ENCODE peak calls at places on chromosomes 16 and 17, in nine cellular contexts. E, R, U, T, P, Q, X, K and C are unnamed samples.

GRCh38 chr16:79845734-79846135 is 245.2 kb upstream of the MAF start:
- DNase-seq in U (no peak), Q (no peak), E (no peak), P (no peak), X (no peak), R (no peak), T (no peak), K (no peak), C (no peak)

GRCh38 chr16:89484923-89485679 is 5.3 kb downstream of the ANKRD11 start:
- DNase-seq in T (peak; percentile 46), R (no peak), U (no peak), K (no peak), Q (no peak), X (no peak), P (no peak), E (no peak), C (peak; percentile 50)

GRCh38 chr17:48568499-48569259 is 9.5 kb downstream of the HOXB4 start:
- DNase-seq in U (peak; percentile 48), P (no peak), X (no peak), R (no peak), Q (no peak), K (no peak), T (no peak), E (no peak), C (no peak)

GRCh38 chr17:18370761-18371160 is 6.8 kb upstream of the EVPLL start:
- DNase-seq in U (no peak), R (no peak), P (no peak), T (no peak), E (no peak), Q (no peak), K (no peak), X (no peak), C (no peak)

GRCh38 chr17:29291163-29291752 is 2.7 kb downstream of the NUFIP2 start:
- DNase-seq in P (no peak), T (peak; percentile 73), Q (peak; percentile 48), U (no peak), X (no peak), E (no peak), R (peak; percentile 75), K (no peak), C (peak; percentile 80)

GRCh38 chr17:5823219-5823618 is 238.9 kb upstream of the NLRP1 start:
- DNase-seq in U (no peak), T (no peak), P (no peak), K (no peak), E (no peak), R (peak; percentile 59), X (no peak), Q (no peak), C (no peak)

GRCh38 chr17:65173284-65173793 is 36.2 kb downstream of the RGS9 start:
- DNase-seq in Q (peak; percentile 5), U (peak; percentile 53), K (peak; percentile 22), X (no peak), P (no peak), R (peak; percentile 78), T (no peak), E (no peak), C (peak; percentile 59)

GRCh38 chr17:79573196-79573929 is 37.5 kb downstream of the RBFOX3 start:
- DNase-seq in R (peak; percentile 16), E (no peak), Q (no peak), X (no peak), U (no peak), P (peak; percentile 29), K (no peak), T (no peak), C (no peak)

GRCh38 chr17:12180644-12181261 is 160.1 kb downstream of the MAP2K4 start:
- DNase-seq in U (no peak), Q (peak; percentile 30), P (no peak), X (no peak), E (no peak), T (peak; percentile 44), K (no peak), R (peak; percentile 74), C (peak; percentile 40)

GRCh38 chr17:80352216-80352895 is 62.6 kb upstream of the ENDOV start:
- DNase-seq in K (no peak), R (no peak), Q (no peak), P (no peak), E (no peak), X (no peak), U (peak; percentile 32), T (no peak), C (no peak)

GRCh38 chr16:11560701-11561439 is 25.8 kb downstream of the LITAF start:
- DNase-seq in P (no peak), K (no peak), E (no peak), R (no peak), X (no peak), U (no peak), Q (no peak), T (no peak), C (peak; percentile 33)

GRCh38 chr17:41687828-41688640 is 651 bp upstream of the EIF1 start:
- DNase-seq in R (peak; percentile 46), T (peak; percentile 59), K (peak; percentile 42), Q (peak; percentile 54), E (no peak), X (no peak), U (peak; percentile 51), P (peak; percentile 64), C (peak; percentile 63)

GRCh38 chr17:45942284-45942683 is 47.9 kb downstream of the MAPT start:
- DNase-seq in R (no peak), X (no peak), Q (peak; percentile 41), P (no peak), T (no peak), U (no peak), K (peak; percentile 81), E (no peak), C (no peak)

GRCh38 chr17:73643012-73643845 is 1.0 kb downstream of the SDK2 start:
- DNase-seq in U (peak; percentile 63), Q (peak; percentile 26), T (no peak), R (peak; percentile 17), K (peak; percentile 34), P (no peak), X (peak; percentile 80), E (no peak), C (no peak)

GRCh38 chr16:21190013-21190412 is 21.4 kb downstream of the ZP2 start:
- DNase-seq in Q (no peak), X (no peak), R (no peak), K (no peak), E (no peak), U (no peak), T (no peak), P (no peak), C (no peak)

DNA sequence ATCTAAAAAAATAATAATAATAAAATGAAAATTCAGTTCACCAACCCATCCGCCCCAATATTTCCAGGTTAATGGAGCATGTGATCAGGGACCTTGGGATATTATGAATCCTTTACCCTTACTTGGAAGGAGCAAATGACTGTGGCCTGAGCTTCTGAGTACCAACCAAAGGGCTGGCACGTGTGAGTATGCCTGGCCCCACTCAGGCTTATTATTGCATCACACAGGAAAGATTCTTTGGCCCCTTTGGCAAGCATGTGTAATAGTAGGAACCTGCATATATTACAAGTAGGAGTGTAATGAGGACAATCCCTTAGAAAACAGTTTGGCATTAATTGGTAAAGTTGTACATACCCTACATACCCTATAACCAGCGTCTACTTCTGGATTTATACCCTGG is 7.2 kb upstream of the C17orf78 start:
- DNase-seq in Q (no peak), P (no peak), E (no peak), K (no peak), U (no peak), T (no peak), R (no peak), X (no peak), C (no peak)
- H3K4me1 ChIP-seq in Q (no peaks in the 10 kb centered on the region), P (no peaks in the 10 kb centered on the region), E (no peaks in the 10 kb centered on the region), K (no peaks in the 10 kb centered on the region), U (no peaks in the 10 kb centered on the region), T (no peaks in the 10 kb centered on the region), R (no peaks in the 10 kb centered on the region), X (no peaks in the 10 kb centered on the region), C (no peaks in the 10 kb centered on the region)

DNA sequence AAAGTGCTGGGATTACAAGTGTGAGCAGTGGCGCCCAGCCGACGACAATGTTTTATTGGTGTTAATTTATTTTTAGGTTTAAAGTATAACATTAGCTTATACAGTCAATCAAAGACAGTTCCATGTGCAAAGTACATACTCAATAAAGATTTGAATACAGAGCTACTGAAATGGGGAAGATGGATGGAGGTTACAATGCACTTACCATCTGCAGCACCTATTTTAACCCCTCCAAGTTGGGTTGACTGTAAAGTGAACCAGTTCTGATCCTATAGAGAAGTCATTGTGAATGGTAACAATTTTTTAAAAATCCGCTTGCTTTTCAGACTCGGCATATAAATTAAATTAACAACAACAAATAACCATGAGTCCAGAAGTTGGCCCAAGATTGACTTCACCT is 679 bp upstream of the PSKH1 start:
- DNase-seq in Q (no peak), R (no peak), K (no peak), E (no peak), P (no peak), T (no peak), U (no peak), X (no peak), C (no peak)
- H3K9me3 ChIP-seq in Q (no peaks in the 10 kb centered on the region), R (no peaks in the 10 kb centered on the region), K (no peaks in the 10 kb centered on the region), E (no peaks in the 10 kb centered on the region), P (no peaks in the 10 kb centered on the region), T (no peaks in the 10 kb centered on the region), U (no peaks in the 10 kb centered on the region), X (no peaks in the 10 kb centered on the region), C (no peaks in the 10 kb centered on the region)

DNA sequence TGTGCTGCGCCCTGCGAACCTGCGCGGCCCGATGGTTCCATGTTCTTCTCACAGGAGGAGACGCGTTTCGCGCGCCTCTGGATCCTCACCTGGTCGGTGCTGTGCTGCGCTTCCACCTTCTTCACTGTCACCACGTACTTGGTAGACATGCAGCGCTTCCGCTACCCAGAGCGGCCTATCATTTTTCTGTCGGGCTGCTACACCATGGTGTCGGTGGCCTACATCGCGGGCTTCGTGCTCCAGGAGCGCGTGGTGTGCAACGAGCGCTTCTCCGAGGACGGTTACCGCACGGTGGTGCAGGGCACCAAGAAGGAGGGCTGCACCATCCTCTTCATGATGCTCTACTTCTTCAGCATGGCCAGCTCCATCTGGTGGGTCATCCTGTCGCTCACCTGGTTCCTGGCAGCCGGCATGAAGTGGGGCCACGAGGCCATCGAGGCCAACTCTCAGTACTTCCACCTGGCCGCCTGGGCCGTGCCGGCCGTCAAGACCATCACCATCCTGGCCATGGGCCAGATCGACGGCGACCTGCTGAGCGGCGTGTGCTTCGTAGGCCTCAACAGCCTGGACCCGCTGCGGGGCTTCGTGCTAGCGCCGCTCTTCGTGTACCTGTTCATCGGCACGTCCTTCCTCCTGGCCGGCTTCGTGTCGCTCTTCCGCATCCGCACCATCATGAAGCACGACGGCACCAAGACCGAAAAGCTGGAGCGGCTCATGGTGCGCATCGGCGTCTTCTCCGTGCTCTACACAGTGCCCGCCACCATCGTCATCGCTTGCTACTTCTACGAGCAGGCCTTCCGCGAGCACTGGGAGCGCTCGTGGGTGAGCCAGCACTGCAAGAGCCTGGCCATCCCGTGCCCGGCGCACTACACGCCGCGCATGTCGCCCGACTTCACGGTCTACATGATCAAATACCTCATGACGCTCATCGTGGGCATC is 1.3 kb downstream of the FZD2 start:
- DNase-seq in P (peak; percentile 49), R (no peak), X (no peak), K (no peak), U (no peak), T (no peak), E (no peak), Q (no peak), C (no peak)
- H3K27ac ChIP-seq in P (peak overlapping the region; percentile 85), R (no peak overlapping the region), X (no peak overlapping the region), K (no peak overlapping the region), U (no peak overlapping the region), T (no peak overlapping the region), E (no peak overlapping the region), Q (no peak overlapping the region), C (no peak overlapping the region)

DNA sequence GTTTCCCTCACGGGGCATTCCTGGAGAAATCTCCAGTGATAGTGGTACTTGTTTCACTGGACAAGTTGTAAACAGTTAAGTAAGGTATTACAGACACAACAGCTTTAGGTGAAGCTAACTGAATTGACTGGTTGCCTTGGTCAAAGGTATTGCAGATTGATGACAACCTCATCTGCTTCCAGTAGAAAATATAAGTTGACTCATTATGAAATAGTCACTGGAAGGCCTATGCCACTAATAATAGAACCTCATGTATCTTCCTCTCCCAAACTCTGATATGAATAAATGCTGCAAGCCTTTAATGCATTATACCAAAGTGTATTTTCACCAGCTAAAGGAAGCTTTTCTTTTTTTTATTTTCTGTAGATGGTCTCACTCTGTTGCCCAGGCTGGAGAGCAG is 44.8 kb downstream of the GLG1 start:
- DNase-seq in X (no peak), U (no peak), E (no peak), R (no peak), K (no peak), Q (no peak), P (no peak), T (no peak), C (no peak)
- H3K4me1 ChIP-seq in X (peaks cover 33% of the 10 kb centered on the region), U (no peaks in the 10 kb centered on the region), E (no peaks in the 10 kb centered on the region), R (peaks cover 4% of the 10 kb centered on the region), K (peaks cover 56% of the 10 kb centered on the region), Q (no peaks in the 10 kb centered on the region), P (peaks cover 14% of the 10 kb centered on the region), T (no peaks in the 10 kb centered on the region), C (no peaks in the 10 kb centered on the region)